ENCODE peak calls at places on chromosomes 7 and 10, in five cellular contexts. One of them, this sample, is unnamed. For H3K36me3 and H3K27me3, the result is how much of the 10 kb centered on the place peaks cover.

GRCh38 chr7:142516038-142516501 is 233.2 kb upstream of the PRSS1 start:
- DNase-seq in neuronal stem cell: peak
- DNase-seq in GM23338: peak
- DNase-seq in fibroblast of lung: peak
- DNase-seq in uterus: no peak
- DNase-seq in this sample: peak

GRCh38 chr10:33861833-33862232 is 527.4 kb upstream of the NRP1 start:
- DNase-seq in neuronal stem cell: no peak
- DNase-seq in GM23338: no peak
- DNase-seq in fibroblast of lung: no peak
- DNase-seq in uterus: no peak
- DNase-seq in this sample: no peak

GRCh38 chr7:66839814-66840213 is 81.2 kb upstream of the TMEM248 start:
- DNase-seq in neuronal stem cell: no peak
- DNase-seq in GM23338: no peak
- DNase-seq in fibroblast of lung: no peak
- DNase-seq in uterus: no peak
- DNase-seq in this sample: no peak

GRCh38 chr10:125102216-125102615 is 58.1 kb downstream of the CTBP2 start:
- DNase-seq in neuronal stem cell: no peak
- DNase-seq in GM23338: peak
- DNase-seq in fibroblast of lung: peak
- DNase-seq in uterus: no peak
- DNase-seq in this sample: no peak

GRCh38 chr10:98344589-98345038 is 70.4 kb downstream of the PYROXD2 start:
- DNase-seq in neuronal stem cell: no peak
- DNase-seq in GM23338: no peak
- DNase-seq in fibroblast of lung: peak
- DNase-seq in uterus: peak
- DNase-seq in this sample: no peak

GRCh38 chr7:28778781-28779180 is 179.3 kb downstream of the TRIL start:
- DNase-seq in neuronal stem cell: no peak
- DNase-seq in GM23338: no peak
- DNase-seq in fibroblast of lung: no peak
- DNase-seq in uterus: no peak
- DNase-seq in this sample: no peak

GRCh38 chr7:25031432-25031831 is 51.5 kb upstream of the OSBPL3 start:
- DNase-seq in neuronal stem cell: no peak
- DNase-seq in GM23338: peak
- DNase-seq in fibroblast of lung: peak
- DNase-seq in uterus: no peak
- DNase-seq in this sample: no peak

GRCh38 chr7:77933394-77933793 is 134.8 kb downstream of the PHTF2 start:
- DNase-seq in neuronal stem cell: no peak
- DNase-seq in GM23338: no peak
- DNase-seq in fibroblast of lung: peak
- DNase-seq in uterus: no peak
- DNase-seq in this sample: no peak

GRCh38 chr7:64638822-64639221 is 27.1 kb upstream of the ZNF107 start:
- DNase-seq in neuronal stem cell: no peak
- DNase-seq in GM23338: no peak
- DNase-seq in fibroblast of lung: no peak
- DNase-seq in uterus: no peak
- DNase-seq in this sample: no peak

GRCh38 chr10:5507649-5508131 is 8.3 kb upstream of the CALML5 start:
- DNase-seq in neuronal stem cell: no peak
- DNase-seq in GM23338: no peak
- DNase-seq in fibroblast of lung: no peak
- DNase-seq in uterus: no peak
- DNase-seq in this sample: no peak

GRCh38 chr10:11025978-11026377 is 8.3 kb downstream of the CELF2 start:
- DNase-seq in neuronal stem cell: no peak
- DNase-seq in GM23338: no peak
- DNase-seq in fibroblast of lung: no peak
- DNase-seq in uterus: no peak
- DNase-seq in this sample: no peak

GRCh38 chr10:61973169-61973568 is 71.7 kb downstream of the ARID5B start:
- DNase-seq in neuronal stem cell: no peak
- DNase-seq in GM23338: no peak
- DNase-seq in fibroblast of lung: no peak
- DNase-seq in uterus: no peak
- DNase-seq in this sample: no peak

GRCh38 chr7:98406827-98407226 is 5.9 kb upstream of the BAIAP2L1 start:
- DNase-seq in neuronal stem cell: no peak
- DNase-seq in GM23338: no peak
- DNase-seq in fibroblast of lung: no peak
- DNase-seq in uterus: no peak
- DNase-seq in this sample: no peak

GRCh38 chr7:98414205-98414900 is 13.5 kb upstream of the BAIAP2L1 start:
- DNase-seq in neuronal stem cell: no peak
- DNase-seq in GM23338: no peak
- DNase-seq in fibroblast of lung: no peak
- DNase-seq in uterus: no peak
- DNase-seq in this sample: no peak

GRCh38 chr7:98404840-98405239 is 4.0 kb upstream of the BAIAP2L1 start:
- DNase-seq in neuronal stem cell: no peak
- DNase-seq in GM23338: no peak
- DNase-seq in fibroblast of lung: no peak
- DNase-seq in uterus: no peak
- DNase-seq in this sample: no peak

GRCh38 chr7:98409843-98410242 is 9.0 kb upstream of the BAIAP2L1 start:
- DNase-seq in neuronal stem cell: no peak
- DNase-seq in GM23338: no peak
- DNase-seq in fibroblast of lung: no peak
- DNase-seq in uterus: no peak
- DNase-seq in this sample: no peak
- H3K4me3 ChIP-seq in neuronal stem cell: no peak
- H3K4me3 ChIP-seq in GM23338: no peak
- H3K4me3 ChIP-seq in fibroblast of lung: no peak
- H3K4me3 ChIP-seq in uterus: no peak
- H3K4me3 ChIP-seq in this sample: no peak

DNA sequence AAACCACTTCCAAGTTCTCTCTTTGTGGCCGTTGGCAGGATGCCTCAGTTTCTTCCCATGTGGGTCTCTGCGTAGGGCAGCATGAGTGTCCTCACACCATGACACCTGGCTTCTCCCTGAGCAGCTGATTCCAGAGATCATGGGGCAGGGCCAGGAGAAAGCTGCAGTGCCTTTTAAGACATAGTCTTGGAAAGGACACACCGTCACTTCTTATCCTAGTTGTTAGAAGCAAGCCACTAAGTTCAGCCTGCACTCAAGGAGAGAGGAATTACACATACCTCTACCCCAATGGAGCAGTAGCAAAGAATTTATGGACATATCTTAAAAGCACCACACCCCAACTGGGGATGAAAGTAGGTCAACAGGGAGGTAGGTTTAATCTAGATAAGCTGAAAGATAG is 16.4 kb downstream of the NODAL start:
- DNase-seq in neuronal stem cell: no peak
- DNase-seq in GM23338: no peak
- DNase-seq in fibroblast of lung: no peak
- DNase-seq in uterus: no peak
- DNase-seq in this sample: no peak
- H3K36me3 ChIP-seq in neuronal stem cell: under half
- H3K36me3 ChIP-seq in GM23338: under half
- H3K36me3 ChIP-seq in fibroblast of lung: under half
- H3K36me3 ChIP-seq in uterus: under half
- H3K36me3 ChIP-seq in this sample: under half

DNA sequence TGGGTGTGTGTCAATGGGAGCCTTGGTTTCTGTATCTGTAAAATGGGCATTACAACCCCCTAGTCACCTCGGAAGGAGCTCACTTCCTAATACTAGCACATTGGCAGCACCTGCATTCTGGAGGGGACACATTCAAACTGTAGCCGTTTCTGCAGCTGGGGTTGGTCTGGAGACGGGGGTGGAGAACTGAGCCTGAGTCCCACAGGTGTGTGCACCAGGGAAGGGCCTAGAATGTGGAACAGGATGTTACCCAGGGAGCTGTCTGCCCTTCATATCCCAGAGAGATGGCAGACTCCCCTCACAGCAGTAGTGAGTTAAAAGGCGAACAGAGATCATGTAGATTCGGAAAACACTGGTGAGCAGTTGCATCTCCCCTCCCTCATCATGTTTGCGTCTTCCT is 272.8 kb upstream of the ZNF32 start:
- DNase-seq in neuronal stem cell: no peak
- DNase-seq in GM23338: no peak
- DNase-seq in fibroblast of lung: no peak
- DNase-seq in uterus: no peak
- DNase-seq in this sample: no peak
- H3K27me3 ChIP-seq in neuronal stem cell: under half
- H3K27me3 ChIP-seq in GM23338: under half
- H3K27me3 ChIP-seq in fibroblast of lung: under half
- H3K27me3 ChIP-seq in uterus: under half
- H3K27me3 ChIP-seq in this sample: under half

GRCh38 chr7:2845193-2845592 is 1.1 kb upstream of the GNA12 start:
- DNase-seq in neuronal stem cell: no peak
- DNase-seq in GM23338: no peak
- DNase-seq in fibroblast of lung: no peak
- DNase-seq in uterus: no peak
- DNase-seq in this sample: no peak

GRCh38 chr7:2841907-2842306 is 2.2 kb downstream of the GNA12 start:
- DNase-seq in neuronal stem cell: no peak
- DNase-seq in GM23338: no peak
- DNase-seq in fibroblast of lung: no peak
- DNase-seq in uterus: no peak
- DNase-seq in this sample: no peak

GRCh38 chr7:2844153-2845077 is at the start of gene GNA12:
- DNase-seq in neuronal stem cell: peak
- DNase-seq in GM23338: peak
- DNase-seq in fibroblast of lung: peak
- DNase-seq in uterus: peak
- DNase-seq in this sample: peak

GRCh38 chr7:2843711-2844152 is 376 bp downstream of the GNA12 start:
- DNase-seq in neuronal stem cell: no peak
- DNase-seq in GM23338: no peak
- DNase-seq in fibroblast of lung: peak
- DNase-seq in uterus: peak
- DNase-seq in this sample: peak

DNA sequence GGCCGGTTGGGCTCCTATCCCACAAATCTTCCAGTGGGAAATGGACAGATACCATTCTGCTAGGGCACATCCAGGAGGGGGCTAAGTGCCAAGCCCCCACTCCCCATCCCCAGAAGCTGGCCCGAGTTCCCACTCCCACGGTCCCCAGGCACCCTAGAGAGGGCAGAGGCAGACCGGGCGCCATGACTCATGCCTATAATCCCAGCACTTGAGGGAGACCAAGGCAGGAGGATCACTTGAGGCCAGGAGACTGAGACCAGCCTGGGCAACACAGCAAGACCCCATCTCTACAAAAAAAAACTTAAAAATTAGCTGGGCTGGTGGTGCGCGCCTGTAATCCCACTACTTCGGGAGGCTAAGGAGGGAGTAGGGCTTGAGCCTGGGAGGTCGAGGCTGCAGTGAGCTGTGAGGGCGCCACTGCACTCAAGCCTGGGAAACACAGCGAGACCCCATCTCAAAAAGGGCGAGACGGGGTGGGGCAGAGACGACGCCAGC is 870 bp downstream of the GNA12 start:
- DNase-seq in neuronal stem cell: no peak
- DNase-seq in GM23338: no peak
- DNase-seq in fibroblast of lung: no peak
- DNase-seq in uterus: no peak
- DNase-seq in this sample: peak
- H3K4me3 ChIP-seq in neuronal stem cell: peak
- H3K4me3 ChIP-seq in GM23338: peak
- H3K4me3 ChIP-seq in fibroblast of lung: peak
- H3K4me3 ChIP-seq in uterus: peak
- H3K4me3 ChIP-seq in this sample: peak

DNA sequence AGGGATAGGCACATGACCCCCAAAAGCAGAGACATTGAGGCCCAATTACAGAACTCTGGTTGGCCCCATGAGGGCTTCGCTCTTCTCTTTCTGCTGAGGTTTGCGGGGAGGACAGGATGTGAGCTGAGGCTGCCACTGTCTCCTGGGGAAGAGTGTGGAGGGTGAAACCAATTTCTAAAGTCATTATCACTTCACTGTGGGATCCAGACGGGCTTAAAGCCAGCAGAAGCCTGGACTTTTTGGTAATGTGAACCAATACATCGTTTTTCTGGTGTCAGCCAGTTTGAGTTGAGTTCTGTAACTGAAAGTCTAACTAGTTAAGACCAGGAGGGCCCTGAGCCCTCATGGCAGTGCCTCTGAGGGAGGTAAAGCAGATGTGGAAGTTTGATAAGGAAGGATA is 163.0 kb downstream of the MYOF start:
- DNase-seq in neuronal stem cell: no peak
- DNase-seq in GM23338: no peak
- DNase-seq in fibroblast of lung: no peak
- DNase-seq in uterus: no peak
- DNase-seq in this sample: no peak
- H3K36me3 ChIP-seq in neuronal stem cell: under half
- H3K36me3 ChIP-seq in GM23338: under half
- H3K36me3 ChIP-seq in fibroblast of lung: under half
- H3K36me3 ChIP-seq in uterus: under half
- H3K36me3 ChIP-seq in this sample: under half

GRCh38 chr7:27179503-27180430 is 5.3 kb downstream of the HOXA11 start:
- DNase-seq in neuronal stem cell: no peak
- DNase-seq in GM23338: peak
- DNase-seq in fibroblast of lung: peak
- DNase-seq in uterus: peak
- DNase-seq in this sample: peak
- H3K27me3 ChIP-seq in neuronal stem cell: half or more
- H3K27me3 ChIP-seq in GM23338: half or more
- H3K27me3 ChIP-seq in fibroblast of lung: half or more
- H3K27me3 ChIP-seq in uterus: under half
- H3K27me3 ChIP-seq in this sample: half or more

GRCh38 chr10:101285093-101285463 is 55.8 kb upstream of the LBX1 start:
- DNase-seq in neuronal stem cell: no peak
- DNase-seq in GM23338: no peak
- DNase-seq in fibroblast of lung: no peak
- DNase-seq in uterus: no peak
- DNase-seq in this sample: peak

GRCh38 chr10:101285519-101286070 is 56.3 kb upstream of the LBX1 start:
- DNase-seq in neuronal stem cell: no peak
- DNase-seq in GM23338: peak
- DNase-seq in fibroblast of lung: no peak
- DNase-seq in uterus: no peak
- DNase-seq in this sample: peak

GRCh38 chr10:101284171-101285092 is 55.2 kb upstream of the LBX1 start:
- DNase-seq in neuronal stem cell: no peak
- DNase-seq in GM23338: peak
- DNase-seq in fibroblast of lung: no peak
- DNase-seq in uterus: no peak
- DNase-seq in this sample: peak

GRCh38 chr10:101282937-101283336 is 53.7 kb upstream of the LBX1 start:
- DNase-seq in neuronal stem cell: peak
- DNase-seq in GM23338: peak
- DNase-seq in fibroblast of lung: no peak
- DNase-seq in uterus: no peak
- DNase-seq in this sample: peak

DNA sequence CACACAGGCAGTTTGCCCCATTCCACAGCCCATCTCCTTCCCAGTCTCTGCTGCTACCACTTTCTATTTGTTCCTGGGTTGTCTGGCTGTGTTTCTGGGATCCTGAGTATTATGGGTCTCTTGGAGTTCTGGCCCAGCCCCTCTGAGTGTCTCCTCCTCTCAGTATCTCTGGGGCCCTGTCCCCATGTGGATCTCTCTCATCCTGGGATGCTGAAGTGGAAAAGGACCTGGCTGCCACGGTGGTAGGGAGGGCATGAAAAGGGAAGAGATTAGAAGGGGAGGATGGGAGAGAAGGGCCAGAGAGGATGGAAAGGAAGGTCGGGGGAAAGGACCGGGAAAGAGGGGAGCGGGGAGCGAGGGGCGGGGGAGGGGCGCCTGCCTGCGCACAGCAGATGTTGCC is 54.5 kb upstream of the LBX1 start:
- DNase-seq in neuronal stem cell: no peak
- DNase-seq in GM23338: no peak
- DNase-seq in fibroblast of lung: no peak
- DNase-seq in uterus: no peak
- DNase-seq in this sample: no peak
- H3K4me3 ChIP-seq in neuronal stem cell: no peak
- H3K4me3 ChIP-seq in GM23338: peak
- H3K4me3 ChIP-seq in fibroblast of lung: no peak
- H3K4me3 ChIP-seq in uterus: no peak
- H3K4me3 ChIP-seq in this sample: peak